ENCODE peak calls at places on chromosomes 3 and 15, in seven cellular contexts. B, E, F, U, Y, G and J are unnamed samples.

GRCh38 chr3:19474169-19474568 is 325.9 kb downstream of the KCNH8 start:
- DNase-seq in B (peak; percentile 33), E (no peak), F (no peak), U (no peak), Y (no peak), G (peak; percentile 41), J (no peak)

GRCh38 chr3:126083913-126084514 is at the start of gene SLC41A3:
- DNase-seq in B (peak; percentile 82), E (peak; percentile 74), F (peak; percentile 91), U (peak; percentile 73), Y (peak; percentile 84), G (peak; percentile 91), J (peak; percentile 91)

GRCh38 chr3:39542588-39542988 is 75.1 kb downstream of the MOBP start:
- DNase-seq in B (no peak), E (peak; percentile 21), F (no peak), U (no peak), Y (no peak), G (no peak), J (no peak)

GRCh38 chr15:91891101-91891500 is 37.6 kb downstream of the SLCO3A1 start:
- DNase-seq in B (no peak), E (no peak), F (no peak), U (no peak), Y (no peak), G (no peak), J (no peak)

GRCh38 chr3:111904376-111905241 is 45.5 kb downstream of the PHLDB2 start:
- DNase-seq in B (no peak), E (peak; percentile 53), F (no peak), U (peak; percentile 83), Y (no peak), G (no peak), J (no peak)

GRCh38 chr3:160697628-160698382 is 20.8 kb downstream of the ARL14 start:
- DNase-seq in B (no peak), E (peak; percentile 63), F (no peak), U (peak; percentile 71), Y (no peak), G (no peak), J (no peak)

GRCh38 chr3:142053244-142053643 is 96.1 kb downstream of the TFDP2 start:
- DNase-seq in B (no peak), E (peak; percentile 67), F (no peak), U (no peak), Y (no peak), G (no peak), J (no peak)

GRCh38 chr3:193762657-193763056 is 169.6 kb downstream of the OPA1 start:
- DNase-seq in B (no peak), E (no peak), F (no peak), U (no peak), Y (no peak), G (no peak), J (no peak)

GRCh38 chr15:77907824-77908751 is 169.4 kb downstream of the TBC1D2B start:
- DNase-seq in B (peak; percentile 91), E (no peak), F (peak; percentile 44), U (peak; percentile 60), Y (peak; percentile 46), G (peak; percentile 45), J (peak; percentile 53)

GRCh38 chr3:194395767-194396527 is 3.1 kb downstream of the GP5 start:
- DNase-seq in B (peak; percentile 80), E (no peak), F (peak; percentile 94), U (no peak), Y (peak; percentile 66), G (peak; percentile 56), J (no peak)

GRCh38 chr15:40891810-40892448 is 2.3 kb upstream of the VPS18 start:
- DNase-seq in B (peak; percentile 80), E (peak; percentile 55), F (peak; percentile 22), U (peak; percentile 81), Y (peak; percentile 39), G (peak; percentile 56), J (peak; percentile 73)

GRCh38 chr3:174330303-174330702 is 528.8 kb upstream of the NAALADL2 start:
- DNase-seq in B (no peak), E (peak; percentile 17), F (no peak), U (peak; percentile 91), Y (no peak), G (no peak), J (no peak)

GRCh38 chr3:77686560-77686959 is 646.7 kb downstream of the ROBO2 start:
- DNase-seq in B (peak; percentile 54), E (no peak), F (no peak), U (no peak), Y (no peak), G (no peak), J (no peak)

GRCh38 chr3:27319847-27320526 is 49.2 kb downstream of the NEK10 start:
- DNase-seq in B (no peak), E (no peak), F (no peak), U (no peak), Y (no peak), G (no peak), J (no peak)

GRCh38 chr15:89379423-89379735 is 44.8 kb upstream of the POLG start:
- DNase-seq in B (peak; percentile 43), E (no peak), F (no peak), U (no peak), Y (no peak), G (no peak), J (no peak)

GRCh38 chr3:197181751-197182150 is 116.7 kb downstream of the DLG1 start:
- DNase-seq in B (no peak), E (no peak), F (no peak), U (no peak), Y (no peak), G (no peak), J (no peak)

GRCh38 chr3:64067510-64068346 is 44.4 kb upstream of the PSMD6 start:
- DNase-seq in B (no peak), E (no peak), F (no peak), U (no peak), Y (no peak), G (no peak), J (no peak)

GRCh38 chr15:74768771-74769342 is 13.0 kb upstream of the CSK start:
- DNase-seq in B (peak; percentile 81), E (peak; percentile 58), F (peak; percentile 67), U (peak; percentile 64), Y (peak; percentile 75), G (peak; percentile 81), J (peak; percentile 47)

GRCh38 chr15:73244333-73244732 is 124.4 kb downstream of the HCN4 start:
- DNase-seq in B (peak; percentile 76), E (no peak), F (peak; percentile 5), U (peak; percentile 43), Y (peak; percentile 28), G (peak; percentile 58), J (peak; percentile 46)

GRCh38 chr3:192795021-192795420 is 67.7 kb upstream of the FGF12 start:
- DNase-seq in B (no peak), E (peak; percentile 27), F (no peak), U (no peak), Y (no peak), G (no peak), J (no peak)

GRCh38 chr3:193168911-193169310 is 72.1 kb upstream of the PLAAT1 start:
- DNase-seq in B (no peak), E (no peak), F (no peak), U (no peak), Y (no peak), G (no peak), J (no peak)

GRCh38 chr15:36782681-36783080 is 203.3 kb downstream of the CDIN1 start:
- DNase-seq in B (no peak), E (peak; percentile 50), F (no peak), U (no peak), Y (no peak), G (no peak), J (no peak)

GRCh38 chr15:96888764-96889163 is 558.3 kb downstream of the NR2F2 start:
- DNase-seq in B (no peak), E (no peak), F (no peak), U (no peak), Y (no peak), G (no peak), J (no peak)

DNA sequence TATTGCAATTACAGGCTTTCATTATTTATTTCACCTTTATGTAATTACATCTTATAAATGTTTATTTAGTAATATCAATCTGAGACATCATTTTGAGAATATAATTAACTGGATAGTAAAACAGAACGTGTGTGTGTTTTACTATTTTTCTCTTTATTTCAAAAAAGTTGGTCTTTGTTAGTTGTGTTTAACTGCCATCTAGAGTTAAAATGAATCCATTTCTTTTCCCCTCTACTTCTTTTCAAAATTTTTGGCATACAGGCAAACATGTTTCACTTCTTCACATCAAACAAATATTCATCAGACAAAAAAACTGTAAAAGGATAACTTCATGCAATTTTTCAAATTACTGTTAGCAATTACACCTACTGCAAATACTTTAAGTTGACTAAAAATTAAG is 61.1 kb downstream of the FEZF2 start:
- DNase-seq in B (no peak), E (no peak), F (no peak), U (no peak), Y (no peak), G (no peak), J (no peak)
- H3K27ac ChIP-seq in B (no peak overlapping the region), E (no peak overlapping the region), F (no peak overlapping the region), U (no peak overlapping the region), Y (no peak overlapping the region), G (no peak overlapping the region), J (no peak overlapping the region)

DNA sequence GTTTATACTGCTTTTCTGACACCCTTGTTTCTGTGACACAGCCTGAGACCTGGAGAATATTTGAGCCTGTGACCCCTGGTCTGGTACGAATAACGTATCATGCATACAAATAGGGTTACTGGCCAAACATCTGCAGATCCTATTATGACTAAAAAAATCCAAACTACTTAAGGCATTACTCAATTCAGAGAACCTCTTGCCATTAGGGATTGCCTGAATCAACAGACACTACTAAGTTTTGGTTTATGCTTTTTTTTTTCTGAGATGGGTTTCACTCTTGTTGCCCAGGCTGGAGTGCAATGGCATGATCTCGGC is 35.4 kb downstream of the OSBPL10 start:
- DNase-seq in B (no peak), E (no peak), F (no peak), U (no peak), Y (no peak), G (no peak), J (no peak)
- H2AFZ ChIP-seq in B (no peak overlapping the region), E (no peak overlapping the region), F (no peak overlapping the region), U (no peak overlapping the region), Y (no peak overlapping the region), G (no peak overlapping the region), J (no peak overlapping the region)

GRCh38 chr3:18159681-18160080 is 265.5 kb downstream of the SATB1 start:
- DNase-seq in B (no peak), E (no peak), F (no peak), U (no peak), Y (no peak), G (no peak), J (no peak)
- TF ChIP-seq EZH2 in B (no peak), E (no peak), F (no peak), U (no peak), Y (no peak), G (no peak), J (no peak)

DNA sequence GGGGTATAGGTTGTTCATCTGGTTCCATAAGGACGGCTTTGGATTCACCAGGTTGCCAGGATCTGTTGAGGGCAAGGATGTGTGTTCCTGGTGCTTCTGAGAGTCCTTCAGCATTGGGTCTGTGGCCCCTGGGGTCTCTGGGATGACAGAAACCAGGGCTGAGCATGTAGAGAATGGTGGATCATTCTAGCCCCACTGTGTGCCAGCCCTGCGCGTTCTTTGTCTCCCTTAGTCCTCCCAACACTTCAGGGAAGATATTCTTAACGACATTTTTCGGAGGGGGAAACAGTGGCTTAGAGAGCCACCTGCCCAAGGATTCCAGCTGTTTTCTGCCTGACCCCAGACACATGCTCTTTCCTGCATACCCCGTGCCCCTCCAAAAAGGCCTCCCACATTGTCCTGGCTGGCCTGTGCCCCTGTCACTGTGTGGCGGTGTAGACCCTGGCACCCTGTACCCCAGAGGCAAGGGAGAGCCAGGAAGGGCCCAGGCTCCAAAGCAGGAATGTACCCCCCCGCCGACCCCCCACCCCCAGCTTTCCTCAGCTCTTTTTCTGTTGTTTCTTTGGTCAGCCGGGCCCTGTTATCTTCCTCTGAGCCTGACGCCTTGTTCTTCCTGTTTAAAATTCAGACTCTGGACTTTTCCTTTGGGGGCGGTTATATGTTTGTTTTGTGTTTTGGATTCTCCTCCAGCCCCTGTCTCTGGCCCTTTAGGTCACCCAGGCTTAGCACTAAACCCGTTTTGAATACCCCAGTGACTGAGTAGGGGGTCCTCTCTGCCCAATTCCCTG is 57.8 kb upstream of the SMAD6 start:
- DNase-seq in B (no peak), E (peak; percentile 73), F (no peak), U (no peak), Y (no peak), G (no peak), J (no peak)
- H3K27ac ChIP-seq in B (no peak overlapping the region), E (peak overlapping the region; percentile 93), F (no peak overlapping the region), U (no peak overlapping the region), Y (peak overlapping the region; percentile 33), G (no peak overlapping the region), J (no peak overlapping the region)